ENCODE peak calls at places on chromosomes 12 and 14, in eight cellular contexts. M is T-helper 9 cell; X is neuronal stem cell; K is activated CD8-positive, alpha-beta memory T cell treated with anti-CD3 and anti-CD28 coated beads for 24 hours; O is GM10248; Q is AG10803; L is Daoy; R is NCI-H1105 treated with DMSO at 0.1 percent for 48 hours. U is an unnamed sample.

GRCh38 chr14:33788116-33788515 is 162.8 kb downstream of the EGLN3 start:
- DNase-seq in M (no peak), O (no peak), X (no peak), R (no peak), L (no peak), Q (no peak), K (no peak), U (no peak)

GRCh38 chr14:59483360-59483759 is 848 bp downstream of the L3HYPDH start:
- DNase-seq in R (no peak), O (no peak), M (no peak), Q (peak; percentile 66), L (peak; percentile 84), X (no peak), K (no peak), U (peak; percentile 63)

GRCh38 chr14:53355581-53356112 is 202.5 kb upstream of the DDHD1 start:
- DNase-seq in M (no peak), L (peak; percentile 80), Q (peak; percentile 51), K (no peak), R (no peak), X (peak; percentile 45), O (no peak), U (peak; percentile 82)

GRCh38 chr12:89862511-89863331 is 154.1 kb upstream of the ATP2B1 start:
- DNase-seq in X (no peak), K (peak; percentile 66), R (no peak), Q (peak; percentile 21), O (peak; percentile 43), M (peak; percentile 28), L (peak; percentile 15), U (peak; percentile 51)

GRCh38 chr14:100890044-100890443 is 13.5 kb downstream of the RTL1 start:
- DNase-seq in L (no peak), K (no peak), X (no peak), O (no peak), R (no peak), M (no peak), Q (no peak), U (no peak)

GRCh38 chr14:102318781-102319276 is 717 bp upstream of the ZNF839 start:
- DNase-seq in M (no peak), X (no peak), R (no peak), L (no peak), O (no peak), K (no peak), Q (no peak), U (no peak)

GRCh38 chr14:104395941-104396681 is 183.5 kb upstream of the C14orf180 start:
- DNase-seq in M (no peak), L (no peak), R (no peak), K (no peak), O (no peak), Q (no peak), X (no peak), U (no peak)

GRCh38 chr14:31457665-31458659 is 656 bp upstream of the DTD2 start:
- DNase-seq in X (peak; percentile 1), Q (no peak), L (no peak), K (no peak), O (no peak), M (no peak), R (no peak), U (no peak)

GRCh38 chr14:70934502-70935134 is 27.4 kb downstream of the PCNX1 start:
- DNase-seq in O (peak; percentile 30), X (no peak), L (no peak), Q (peak; percentile 79), K (no peak), M (no peak), R (no peak), U (no peak)

GRCh38 chr14:105999361-106000028 is 473.1 kb downstream of the TMEM121 start:
- DNase-seq in O (peak; percentile 68), M (peak; percentile 81), R (no peak), Q (peak; percentile 3), L (peak; percentile 30), K (peak; percentile 93), X (no peak), U (peak; percentile 36)

GRCh38 chr12:15152864-15153263 is 68.4 kb downstream of the RERG start:
- DNase-seq in K (no peak), L (peak; percentile 50), R (no peak), X (no peak), Q (peak; percentile 34), O (no peak), M (no peak), U (peak; percentile 16)

GRCh38 chr12:1840981-1841425 is 20.6 kb downstream of the LRTM2 start:
- DNase-seq in O (no peak), Q (no peak), R (no peak), L (no peak), M (no peak), X (no peak), K (no peak), U (no peak)

U was measured in RPMI7951.